ENCODE peak calls at places on chromosomes 4 and X, in four cellular contexts. Y, R, E and I are unnamed samples.

GRCh38 chrX:43655151-43655676 is 885 bp upstream of the MAOA start:
- DNase-seq in Y (no peak), R (peak; percentile 56), E (peak; percentile 41), I (peak; percentile 40)

GRCh38 chr4:1398686-1399507 is 7.3 kb downstream of the NKX1-1 start:
- DNase-seq in Y (peak; percentile 52), R (no peak), E (no peak), I (no peak)

GRCh38 chr4:111028829-111029228 is 406.0 kb upstream of the PITX2 start:
- DNase-seq in Y (no peak), R (no peak), E (no peak), I (no peak)

GRCh38 chrX:791479-792034 is 161.0 kb downstream of the SHOX start:
- DNase-seq in Y (no peak), R (no peak), E (no peak), I (no peak)

GRCh38 chr4:62601737-62602136 is 1401.6 kb downstream of the ADGRL3 start:
- DNase-seq in Y (no peak), R (peak; percentile 10), E (no peak), I (peak; percentile 37)

GRCh38 chrX:118585296-118585695 is 89.7 kb downstream of the DOCK11 start:
- DNase-seq in Y (no peak), R (no peak), E (no peak), I (no peak)

GRCh38 chr4:10035130-10035529 is 13.8 kb upstream of the SLC2A9 start:
- DNase-seq in Y (no peak), R (no peak), E (no peak), I (no peak)

GRCh38 chr4:70183168-70183939 is 12.2 kb upstream of the ODAM start:
- DNase-seq in Y (no peak), R (peak; percentile 78), E (peak; percentile 23), I (peak; percentile 71)

GRCh38 chrX:11665144-11666040 is at the start of gene ARHGAP6:
- DNase-seq in Y (peak; percentile 50), R (peak; percentile 62), E (peak; percentile 55), I (peak; percentile 14)

GRCh38 chr4:130747842-130748241 is 1651.9 kb downstream of the C4orf33 start:
- DNase-seq in Y (no peak), R (peak; percentile 14), E (peak; percentile 1), I (peak; percentile 13)

GRCh38 chr4:6269400-6269650 is 325 bp upstream of the WFS1 start:
- DNase-seq in Y (no peak), R (no peak), E (no peak), I (no peak)

GRCh38 chrX:102650903-102651241 is 411 bp upstream of the GPRASP1 start:
- DNase-seq in Y (no peak), R (no peak), E (no peak), I (no peak)

GRCh38 chr4:77538574-77539157 is 67.0 kb upstream of the CXCL13 start:
- DNase-seq in Y (no peak), R (peak; percentile 40), E (peak; percentile 35), I (peak; percentile 71)

GRCh38 chr4:8818063-8818881 is 53.4 kb downstream of the HMX1 start:
- DNase-seq in Y (peak; percentile 40), R (no peak), E (no peak), I (no peak)

GRCh38 chrX:3609800-3610199 is 103.6 kb downstream of the PRKX start:
- DNase-seq in Y (no peak), R (peak; percentile 55), E (peak; percentile 91), I (peak; percentile 64)

GRCh38 chrX:39206746-39207145 is 405.5 kb downstream of the MID1IP1 start:
- DNase-seq in Y (no peak), R (no peak), E (no peak), I (no peak)

DNA sequence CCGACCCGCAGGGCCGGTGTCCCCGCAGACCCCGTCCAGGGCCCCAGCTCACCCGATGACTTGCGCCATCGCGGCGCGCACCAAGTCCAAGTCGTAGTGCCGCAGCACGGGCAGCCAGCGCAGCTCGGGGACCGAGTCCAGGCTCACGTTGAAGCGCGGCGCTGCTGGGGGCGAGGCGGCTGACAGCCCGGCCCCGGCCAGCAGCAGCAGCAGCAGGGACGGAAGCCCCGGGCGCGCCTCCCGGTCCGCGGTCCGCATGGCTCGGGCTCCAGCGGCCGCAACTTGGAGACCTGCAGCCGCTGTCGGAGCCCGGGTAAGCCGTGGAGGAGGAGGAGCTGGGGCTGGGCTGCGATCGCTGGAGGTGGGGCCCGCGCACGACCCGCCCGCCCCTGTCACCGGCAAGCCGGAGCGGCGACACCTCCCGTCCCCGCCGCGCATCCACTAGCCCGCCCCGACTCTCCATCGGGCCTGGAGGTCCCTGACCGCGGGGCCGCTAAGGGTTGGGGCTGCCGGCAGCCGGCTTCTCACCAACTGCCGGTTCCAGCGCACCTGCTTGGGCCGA is at the start of gene NAAA:
- DNase-seq in Y (peak; percentile 96), R (peak; percentile 45), E (peak; percentile 72), I (peak; percentile 55)
- TF ChIP-seq CTCF in Y (no peak), R (no peak), E (peak; percentile 5), I (no peak)

GRCh38 chrX:139932901-139933796 is at the start of gene ATP11C:
- DNase-seq in Y (peak; percentile 87), R (peak; percentile 86), E (peak; percentile 81), I (peak; percentile 80)
- TF ChIP-seq CTCF in Y (no peak), R (no peak), E (no peak), I (no peak)

GRCh38 chr4:140743194-140743931 is 12.8 kb downstream of the TBC1D9 start:
- DNase-seq in Y (no peak), R (peak; percentile 29), E (peak; percentile 54), I (peak; percentile 35)
- TF ChIP-seq CTCF in Y (no peak), R (peak; percentile 23), E (peak; percentile 24), I (peak; percentile 56)

GRCh38 chr4:21882050-21882839 is 66.3 kb downstream of the KCNIP4 start:
- DNase-seq in Y (no peak), R (no peak), E (peak; percentile 71), I (peak; percentile 48)

GRCh38 chr4:21884615-21885014 is 64.0 kb downstream of the KCNIP4 start:
- DNase-seq in Y (no peak), R (no peak), E (no peak), I (no peak)

GRCh38 chr4:21879187-21879586 is 69.4 kb downstream of the KCNIP4 start:
- DNase-seq in Y (no peak), R (peak; percentile 20), E (peak; percentile 55), I (peak; percentile 21)
- TF ChIP-seq CTCF in Y (no peak), R (peak; percentile 22), E (peak; percentile 32), I (peak; percentile 34)

DNA sequence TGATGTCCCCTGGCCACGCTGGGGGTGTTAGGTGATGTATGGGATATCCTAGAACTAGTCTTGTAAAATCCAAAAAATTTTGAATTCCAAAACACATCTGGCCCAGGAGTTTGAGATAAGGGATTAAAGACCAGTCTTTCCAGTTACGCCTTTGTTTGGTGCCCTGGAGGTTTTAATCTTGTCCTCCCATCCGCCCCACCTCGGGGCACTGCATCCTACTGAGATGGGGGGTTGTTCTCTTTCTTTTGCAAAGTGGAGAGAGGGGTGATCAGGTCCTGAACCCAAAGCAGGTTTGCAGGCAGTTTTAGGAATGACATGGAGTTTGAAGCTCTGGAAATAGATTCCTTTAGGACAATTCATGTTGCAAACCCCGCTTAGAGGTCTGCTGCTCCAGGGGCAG is 1.8 kb downstream of the SUV39H1 start:
- DNase-seq in Y (no peak), R (no peak), E (no peak), I (no peak)
- TF ChIP-seq CTCF in Y (no peak), R (no peak), E (no peak), I (no peak)

GRCh38 chrX:36897690-36898089 is 110.5 kb upstream of the FAM47C start:
- DNase-seq in Y (peak; percentile 14), R (no peak), E (no peak), I (no peak)

DNA sequence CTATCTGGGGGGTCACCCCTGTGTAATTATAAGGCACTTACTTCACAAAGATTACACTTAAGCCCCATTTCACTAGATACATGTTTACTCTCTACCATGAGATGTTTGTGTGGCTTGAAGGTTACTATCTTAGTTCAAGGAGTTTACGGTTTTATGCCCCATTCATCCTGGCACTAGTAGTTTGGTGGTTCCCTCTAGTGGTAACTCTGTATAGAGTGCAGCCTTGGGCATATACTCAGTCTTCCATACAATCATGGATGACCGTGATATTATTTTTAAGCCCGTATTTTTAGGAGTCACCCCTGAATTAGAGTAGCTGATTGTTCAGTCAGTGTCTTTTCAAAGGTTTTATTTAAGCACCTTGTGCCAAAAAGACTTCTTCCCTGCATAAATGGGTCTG is 109.9 kb upstream of the FAM47C start:
- DNase-seq in Y (no peak), R (peak; percentile 2), E (no peak), I (peak; percentile 30)
- TF ChIP-seq CTCF in Y (no peak), R (peak; percentile 41), E (peak; percentile 45), I (peak; percentile 67)

DNA sequence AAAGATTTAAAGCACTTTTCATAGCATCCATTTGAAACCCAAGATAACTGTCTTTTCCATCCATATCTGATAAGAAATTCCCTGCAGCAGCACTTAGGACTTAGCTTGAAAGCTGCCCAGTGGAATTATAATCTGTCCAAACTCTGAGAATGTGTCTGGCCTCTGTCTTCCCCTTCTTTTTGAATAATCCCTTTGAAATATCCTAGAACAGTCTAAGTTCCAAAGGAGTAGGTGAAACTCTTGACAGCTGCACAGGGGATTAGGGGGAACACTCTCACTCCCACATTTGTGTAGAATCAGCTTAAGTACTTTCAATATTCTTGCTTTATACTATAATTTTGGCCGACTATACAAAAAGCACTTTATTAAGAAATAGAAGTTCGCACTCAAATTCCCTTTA is 157.7 kb downstream of the PAPSS1 start:
- DNase-seq in Y (no peak), R (no peak), E (no peak), I (no peak)
- TF ChIP-seq CTCF in Y (no peak), R (no peak), E (no peak), I (no peak)

DNA sequence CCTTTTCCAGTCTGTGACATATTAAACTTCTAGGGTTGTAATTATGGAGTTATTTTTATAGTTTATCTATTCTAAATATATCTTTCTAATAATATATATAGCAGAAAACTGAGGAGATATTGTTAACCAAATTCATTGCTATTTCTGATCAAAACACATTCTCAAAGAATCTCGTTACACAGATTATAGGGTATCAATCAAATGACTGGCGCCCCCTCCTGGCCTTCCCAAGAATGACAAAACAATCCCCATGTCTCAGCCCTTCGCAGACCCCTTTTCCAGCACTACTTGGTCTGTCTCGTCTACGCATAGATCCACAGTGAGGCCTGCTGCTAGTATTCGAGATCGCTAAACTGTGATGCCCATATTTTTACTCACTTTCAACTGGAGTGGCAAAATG is 209.3 kb downstream of the GPC3 start:
- DNase-seq in Y (no peak), R (no peak), E (no peak), I (peak; percentile 49)
- TF ChIP-seq CTCF in Y (peak; percentile 16), R (peak; percentile 45), E (peak; percentile 57), I (peak; percentile 71)

DNA sequence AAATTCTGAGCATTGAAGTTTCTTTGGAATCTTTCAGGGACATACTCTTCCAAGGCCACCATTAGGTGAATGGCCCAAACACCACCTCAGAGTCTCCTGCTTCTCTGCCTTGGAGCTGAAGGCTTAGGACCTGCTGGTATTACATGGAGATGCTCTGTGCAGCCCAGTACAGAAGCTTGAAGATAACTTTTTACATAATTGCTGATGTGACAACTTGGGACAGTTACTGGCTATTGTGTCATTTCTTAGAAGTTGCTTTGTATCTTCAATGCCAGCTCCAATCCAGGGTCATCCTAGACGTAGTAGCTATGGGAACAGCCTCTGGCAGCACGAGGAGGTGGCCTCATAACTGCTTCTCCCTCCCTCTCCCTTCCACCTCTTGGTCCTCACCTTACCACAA is 60.5 kb downstream of the RTL5 start:
- DNase-seq in Y (no peak), R (no peak), E (no peak), I (no peak)
- TF ChIP-seq CTCF in Y (no peak), R (no peak), E (no peak), I (no peak)

GRCh38 chr4:72286185-72286584 is 254.4 kb downstream of the NPFFR2 start:
- DNase-seq in Y (no peak), R (peak; percentile 44), E (peak; percentile 32), I (peak; percentile 70)
- TF ChIP-seq CTCF in Y (no peak), R (peak; percentile 2), E (no peak), I (peak; percentile 68)